ENCODE peak calls at places on chromosomes 5 and 9, in nine cellular contexts. V is NAMALWA; Z is PC-9; F is T-helper 2 cell; G is Daoy; P is HT1080; O is activated CD4-positive, alpha-beta T cell treated with anti-CD3 and anti-CD28 coated beads for 24 hours; N is heart right ventricle; C is amniotic epithelial cell. X is an unnamed sample.

GRCh38 chr9:36074870-36075532 is 38.3 kb downstream of the RECK start:
- DNase-seq in V (peak), Z (no peak), F (no peak), G (peak), P (peak), O (no peak), N (peak), C (peak), X (no peak)

GRCh38 chr5:146130440-146131045 is 25.2 kb upstream of the PLAC8L1 start:
- DNase-seq in V (peak), Z (no peak), F (no peak), G (no peak), P (no peak), O (no peak), N (no peak), C (peak), X (no peak)

GRCh38 chr5:177958696-177959095 is 37.3 kb downstream of the PROP1 start:
- DNase-seq in V (no peak), Z (no peak), F (no peak), G (no peak), P (no peak), O (no peak), N (no peak), C (no peak), X (no peak)

GRCh38 chr5:174798411-174798930 is 74.1 kb downstream of the MSX2 start:
- DNase-seq in V (no peak), Z (no peak), F (no peak), G (peak), P (no peak), O (no peak), N (no peak), C (no peak), X (no peak)

GRCh38 chr5:139752506-139753350 is 42.9 kb upstream of the PSD2 start:
- DNase-seq in V (no peak), Z (no peak), F (no peak), G (peak), P (peak), O (no peak), N (no peak), C (peak), X (no peak)

GRCh38 chr9:125757834-125758233 is 10.7 kb downstream of the PBX3 start:
- DNase-seq in V (no peak), Z (no peak), F (no peak), G (no peak), P (no peak), O (no peak), N (no peak), C (no peak), X (no peak)

GRCh38 chr5:139523635-139524445 is 37.3 kb upstream of the UBE2D2 start:
- DNase-seq in V (no peak), Z (no peak), F (no peak), G (no peak), P (no peak), O (no peak), N (no peak), C (no peak), X (no peak)

GRCh38 chr5:10201223-10201868 is 48.3 kb downstream of the ATPSCKMT start:
- DNase-seq in V (peak), Z (no peak), F (no peak), G (no peak), P (no peak), O (no peak), N (no peak), C (no peak), X (no peak)

GRCh38 chr9:34437006-34437925 is 21.1 kb downstream of the FAM219A start:
- DNase-seq in V (peak), Z (peak), F (peak), G (peak), P (peak), O (peak), N (peak), C (peak), X (peak)

GRCh38 chr5:32297181-32298055 is 15.3 kb downstream of the MTMR12 start:
- DNase-seq in V (no peak), Z (peak), F (no peak), G (no peak), P (no peak), O (no peak), N (no peak), C (peak), X (no peak)

GRCh38 chr5:66039701-66040100 is 104.4 kb upstream of the SREK1 start:
- DNase-seq in V (no peak), Z (no peak), F (no peak), G (no peak), P (no peak), O (no peak), N (no peak), C (no peak), X (no peak)

GRCh38 chr5:2491846-2492245 is 259.6 kb downstream of the IRX2 start:
- DNase-seq in V (no peak), Z (no peak), F (no peak), G (no peak), P (no peak), O (no peak), N (no peak), C (no peak), X (no peak)

GRCh38 chr9:113548221-113549041 is 84.9 kb downstream of the RGS3 start:
- DNase-seq in V (no peak), Z (no peak), F (no peak), G (peak), P (peak), O (no peak), N (peak), C (peak), X (no peak)

GRCh38 chr5:170861855-170862766 is at the start of gene RANBP17:
- DNase-seq in V (no peak), Z (peak), F (no peak), G (peak), P (peak), O (no peak), N (peak), C (peak), X (no peak)

GRCh38 chr5:120457839-120458507 is 6.1 kb upstream of the PRR16 start:
- DNase-seq in V (peak), Z (peak), F (no peak), G (peak), P (peak), O (no peak), N (peak), C (peak), X (peak)

GRCh38 chr9:3962467-3962866 is 337.4 kb downstream of the GLIS3 start:
- DNase-seq in V (no peak), Z (peak), F (no peak), G (peak), P (no peak), O (no peak), N (no peak), C (peak), X (no peak)

GRCh38 chr5:149144637-149145036 is 3.3 kb downstream of the ABLIM3 start:
- DNase-seq in V (no peak), Z (no peak), F (no peak), G (no peak), P (no peak), O (no peak), N (no peak), C (no peak), X (no peak)

GRCh38 chr9:135563039-135563476 is 1.5 kb downstream of the PAEP start:
- DNase-seq in V (no peak), Z (no peak), F (no peak), G (no peak), P (no peak), O (no peak), N (no peak), C (no peak), X (no peak)

GRCh38 chr5:2797160-2797559 is 45.7 kb upstream of the IRX2 start:
- DNase-seq in V (no peak), Z (no peak), F (no peak), G (no peak), P (no peak), O (no peak), N (no peak), C (no peak), X (no peak)

GRCh38 chr5:168022761-168023160 is 268.7 kb upstream of the WWC1 start:
- DNase-seq in V (no peak), Z (no peak), F (no peak), G (no peak), P (no peak), O (no peak), N (peak), C (no peak), X (no peak)

GRCh38 chr5:150411245-150411979 is 1.3 kb downstream of the CD74 start:
- DNase-seq in V (peak), Z (no peak), F (peak), G (no peak), P (no peak), O (peak), N (peak), C (no peak), X (peak)

GRCh38 chr5:96703384-96703910 is 41.3 kb downstream of the CAST start:
- DNase-seq in V (no peak), Z (peak), F (no peak), G (no peak), P (no peak), O (peak), N (no peak), C (peak), X (peak)